ENCODE peak calls at places on chromosomes 5 and 9, in five cellular contexts. S, Z, H, T and U are unnamed samples.

GRCh38 chr5:61409568-61409967 is 77.5 kb downstream of the ZSWIM6 start:
- DNase-seq in S (no peak), Z (no peak), H (no peak), T (no peak), U (no peak)

GRCh38 chr9:125296843-125297372 is 35.3 kb downstream of the GAPVD1 start:
- DNase-seq in S (no peak), Z (no peak), H (no peak), T (no peak), U (no peak)

GRCh38 chr9:17280350-17281012 is 145.6 kb downstream of the CNTLN start:
- DNase-seq in S (no peak), Z (no peak), H (no peak), T (no peak), U (no peak)

GRCh38 chr9:35618854-35619799 is 914 bp upstream of the CD72 start:
- DNase-seq in S (peak), Z (no peak), H (peak), T (no peak), U (no peak)

GRCh38 chr5:150116667-150117395 is 30.5 kb upstream of the CSF1R start:
- DNase-seq in S (no peak), Z (no peak), H (no peak), T (peak), U (no peak)

GRCh38 chr9:122011818-122012498 is 81.2 kb downstream of the TTLL11 start:
- DNase-seq in S (no peak), Z (no peak), H (no peak), T (no peak), U (no peak)

GRCh38 chr9:132350861-132351315 is 3.9 kb downstream of the SETX start:
- DNase-seq in S (peak), Z (no peak), H (peak), T (no peak), U (no peak)

GRCh38 chr9:70475211-70475610 is 60.8 kb upstream of the KLF9 start:
- DNase-seq in S (no peak), Z (no peak), H (no peak), T (peak), U (no peak)

GRCh38 chr5:135508496-135509005 is 27.2 kb downstream of the NEUROG1 start:
- DNase-seq in S (no peak), Z (no peak), H (no peak), T (no peak), U (no peak)

GRCh38 chr9:127903557-127904475 is 4.4 kb upstream of the ST6GALNAC6 start:
- DNase-seq in S (peak), Z (no peak), H (peak), T (no peak), U (peak)

GRCh38 chr9:113895526-113895925 is 19.4 kb downstream of the ZNF618 start:
- DNase-seq in S (no peak), Z (no peak), H (no peak), T (no peak), U (no peak)

GRCh38 chr9:97501972-97502221 is 431 bp downstream of the TMOD1 start:
- DNase-seq in S (no peak), Z (peak), H (no peak), T (no peak), U (no peak)

GRCh38 chr5:53480474-53481353 is at the start of gene FST:
- DNase-seq in S (no peak), Z (no peak), H (peak), T (peak), U (peak)

GRCh38 chr9:128554155-128554862 is 1.9 kb downstream of the SPTAN1 start:
- DNase-seq in S (peak), Z (no peak), H (no peak), T (peak), U (peak)

GRCh38 chr9:129437626-129438323 is 183.1 kb downstream of the C9orf50 start:
- DNase-seq in S (no peak), Z (no peak), H (no peak), T (peak), U (no peak)

GRCh38 chr9:136659861-136660784 is 2.6 kb upstream of the EGFL7 start:
- DNase-seq in S (no peak), Z (no peak), H (no peak), T (no peak), U (no peak)

GRCh38 chr9:11702529-11702928 is 990.7 kb upstream of the TYRP1 start:
- DNase-seq in S (no peak), Z (no peak), H (no peak), T (no peak), U (no peak)

GRCh38 chr9:116899337-116900006 is 212.4 kb downstream of the TRIM32 start:
- DNase-seq in S (no peak), Z (no peak), H (no peak), T (no peak), U (no peak)

GRCh38 chr9:93669958-93670207 is 93.5 kb downstream of the PHF2 start:
- DNase-seq in S (no peak), Z (no peak), H (no peak), T (peak), U (no peak)

GRCh38 chr5:171667341-171668096 is 118.1 kb upstream of the SMIM23 start:
- DNase-seq in S (no peak), Z (no peak), H (no peak), T (peak), U (no peak)

GRCh38 chr5:54894957-54895815 is 90.2 kb downstream of the ESM1 start:
- DNase-seq in S (no peak), Z (no peak), H (no peak), T (no peak), U (no peak)

GRCh38 chr9:14027114-14027812 is 286.7 kb downstream of the NFIB start:
- DNase-seq in S (no peak), Z (no peak), H (no peak), T (no peak), U (no peak)

GRCh38 chr5:60092671-60093422 is 199.3 kb upstream of the PDE4D start:
- DNase-seq in S (no peak), Z (no peak), H (no peak), T (no peak), U (no peak)

GRCh38 chr5:157533011-157533481 is 42.5 kb downstream of the ADAM19 start:
- DNase-seq in S (no peak), Z (no peak), H (no peak), T (no peak), U (no peak)

GRCh38 chr5:80928073-80928472 is 32.1 kb upstream of the RASGRF2 start:
- DNase-seq in S (peak), Z (no peak), H (no peak), T (no peak), U (no peak)

GRCh38 chr9:131994364-131995110 is 85.1 kb downstream of the MED27 start:
- DNase-seq in S (no peak), Z (no peak), H (no peak), T (no peak), U (no peak)

GRCh38 chr5:1788200-1788599 is 11.4 kb downstream of the MRPL36 start:
- DNase-seq in S (no peak), Z (no peak), H (no peak), T (peak), U (no peak)

GRCh38 chr9:132239999-132240859 is 78.4 kb downstream of the NTNG2 start:
- DNase-seq in S (no peak), Z (no peak), H (no peak), T (no peak), U (no peak)

GRCh38 chr5:132132138-132132537 is 58.5 kb downstream of the CSF2 start:
- DNase-seq in S (no peak), Z (no peak), H (no peak), T (no peak), U (no peak)

GRCh38 chr5:167358868-167359492 is 932.5 kb upstream of the WWC1 start:
- DNase-seq in S (no peak), Z (no peak), H (no peak), T (no peak), U (no peak)

GRCh38 chr5:114362197-114362976 is 517 bp downstream of the KCNN2 start:
- DNase-seq in S (peak), Z (no peak), H (peak), T (no peak), U (peak)

GRCh38 chr5:114360362-114360761 is 1.5 kb upstream of the KCNN2 start:
- DNase-seq in S (no peak), Z (no peak), H (no peak), T (no peak), U (no peak)

GRCh38 chr5:114362977-114363721 is 1.3 kb downstream of the KCNN2 start:
- DNase-seq in S (no peak), Z (no peak), H (peak), T (no peak), U (no peak)

GRCh38 chr5:114361724-114362196 is at the start of gene KCNN2:
- DNase-seq in S (peak), Z (peak), H (peak), T (peak), U (peak)

GRCh38 chr5:114360816-114361723 is 800 bp upstream of the KCNN2 start:
- DNase-seq in S (peak), Z (peak), H (peak), T (peak), U (peak)
- TF ChIP-seq CTCF in S (peak), Z (peak), H (no peak), T (no peak), U (peak)

DNA sequence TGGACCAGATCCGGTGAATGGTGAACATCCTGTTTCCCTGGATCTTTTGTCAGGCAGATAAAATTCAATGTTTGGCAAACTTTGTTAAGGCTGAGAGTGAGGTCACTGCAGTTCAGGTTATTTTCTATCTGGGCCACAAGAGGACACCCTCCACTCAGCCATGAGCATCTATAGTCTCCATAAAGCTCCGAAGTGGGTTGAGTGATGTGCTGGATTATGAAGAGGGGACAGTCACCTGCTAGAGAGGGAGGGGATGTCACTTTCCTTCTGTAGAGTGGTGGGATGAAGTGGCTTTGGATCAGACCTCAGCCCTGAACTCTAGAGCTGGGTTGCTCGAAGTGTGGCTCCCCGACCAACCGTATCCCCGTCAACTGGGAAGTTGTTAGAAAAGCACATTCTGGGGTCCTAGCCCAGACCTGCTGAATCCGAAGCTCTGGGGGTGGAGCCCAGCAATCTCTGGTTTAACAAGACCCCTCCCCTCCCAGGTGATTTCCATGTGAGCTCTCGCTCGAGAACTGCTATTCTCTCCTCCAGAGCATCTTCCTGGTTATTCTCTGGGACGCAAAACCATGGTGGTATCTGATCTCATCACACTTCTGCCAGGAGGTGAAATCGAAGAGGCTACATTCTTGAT is 31.8 kb upstream of the FGF1 start:
- DNase-seq in S (peak), Z (no peak), H (peak), T (peak), U (no peak)
- TF ChIP-seq CTCF in S (peak), Z (peak), H (peak), T (peak), U (peak)

GRCh38 chr5:163503106-163504090 is 2.0 kb upstream of the MAT2B start:
- DNase-seq in S (peak), Z (no peak), H (peak), T (peak), U (peak)
- TF ChIP-seq CTCF in S (peak), Z (peak), H (peak), T (peak), U (no peak)

GRCh38 chr9:90100014-90100413 is 495.2 kb downstream of the GADD45G start:
- DNase-seq in S (no peak), Z (no peak), H (no peak), T (no peak), U (no peak)
- TF ChIP-seq CTCF in S (no peak), Z (no peak), H (no peak), T (no peak), U (no peak)